ENCODE peak calls at places on chromosome 22, in six cellular contexts. R is transverse colon, E is SJSA1, A is PC-9, K is upper lobe of left lung, B is cardiac muscle cell. L is an unnamed sample.

GRCh38 chr22:37626144-37626543 is 13.3 kb upstream of the SH3BP1 start:
- DNase-seq in R (peak; percentile 68), E (no peak), A (no peak), K (peak; percentile 79), B (no peak), L (no peak)

GRCh38 chr22:35842954-35843353 is 125.3 kb downstream of the APOL5 start:
- DNase-seq in R (no peak), E (peak; percentile 62), A (no peak), K (no peak), B (peak; percentile 39), L (peak; percentile 57)

GRCh38 chr22:47198801-47199251 is 436.4 kb downstream of the TBC1D22A start:
- DNase-seq in R (no peak), E (peak; percentile 42), A (peak; percentile 9), K (peak; percentile 73), B (no peak), L (no peak)

GRCh38 chr22:30315962-30316576 is 10.7 kb downstream of the TBC1D10A start:
- DNase-seq in R (no peak), E (no peak), A (no peak), K (no peak), B (no peak), L (no peak)

GRCh38 chr22:41217553-41218157 is 12.5 kb downstream of the L3MBTL2 start:
- DNase-seq in R (peak; percentile 56), E (peak; percentile 65), A (no peak), K (no peak), B (no peak), L (peak; percentile 13)

GRCh38 chr22:35312198-35313059 is 12.7 kb downstream of the TOM1 start:
- DNase-seq in R (peak; percentile 67), E (no peak), A (peak; percentile 99), K (no peak), B (peak; percentile 40), L (peak; percentile 99)

GRCh38 chr22:46592390-46592872 is 27.8 kb upstream of the GRAMD4 start:
- DNase-seq in R (peak; percentile 71), E (no peak), A (no peak), K (peak; percentile 63), B (no peak), L (no peak)

GRCh38 chr22:35688913-35689675 is 28.6 kb upstream of the APOL5 start:
- DNase-seq in R (no peak), E (no peak), A (no peak), K (no peak), B (no peak), L (no peak)

GRCh38 chr22:48666620-48667019 is 1161.1 kb downstream of the BRD1 start:
- DNase-seq in R (no peak), E (peak; percentile 70), A (no peak), K (peak; percentile 21), B (no peak), L (no peak)

GRCh38 chr22:22391543-22391942 is 117.0 kb downstream of the ZNF280B start:
- DNase-seq in R (no peak), E (peak; percentile 15), A (no peak), K (no peak), B (no peak), L (no peak)

GRCh38 chr22:46508391-46508999 is 28.9 kb downstream of the CELSR1 start:
- DNase-seq in R (no peak), E (peak; percentile 29), A (no peak), K (no peak), B (no peak), L (no peak)

GRCh38 chr22:35915477-35916013 is 113.1 kb downstream of the RBFOX2 start:
- DNase-seq in R (no peak), E (no peak), A (no peak), K (no peak), B (no peak), L (peak; percentile 35)

GRCh38 chr22:40406063-40406890 is 35.9 kb downstream of the SGSM3 start:
- DNase-seq in R (no peak), E (no peak), A (no peak), K (peak; percentile 72), B (no peak), L (no peak)

GRCh38 chr22:33919591-33920501 is at the start of gene LARGE1:
- DNase-seq in R (peak; percentile 67), E (peak; percentile 59), A (no peak), K (peak; percentile 90), B (peak; percentile 74), L (peak; percentile 51)

GRCh38 chr22:22720201-22720723 is 75.8 kb downstream of the GGTLC2 start:
- DNase-seq in R (peak; percentile 35), E (no peak), A (no peak), K (no peak), B (no peak), L (peak; percentile 61)

GRCh38 chr22:31102441-31103081 is 4.8 kb downstream of the SELENOM start:
- DNase-seq in R (peak; percentile 79), E (peak; percentile 91), A (peak; percentile 71), K (no peak), B (no peak), L (no peak)

GRCh38 chr22:36156515-36157419 is 3.8 kb downstream of the APOL3 start:
- DNase-seq in R (peak; percentile 76), E (peak; percentile 81), A (no peak), K (peak; percentile 67), B (peak; percentile 35), L (peak; percentile 86)

DNA sequence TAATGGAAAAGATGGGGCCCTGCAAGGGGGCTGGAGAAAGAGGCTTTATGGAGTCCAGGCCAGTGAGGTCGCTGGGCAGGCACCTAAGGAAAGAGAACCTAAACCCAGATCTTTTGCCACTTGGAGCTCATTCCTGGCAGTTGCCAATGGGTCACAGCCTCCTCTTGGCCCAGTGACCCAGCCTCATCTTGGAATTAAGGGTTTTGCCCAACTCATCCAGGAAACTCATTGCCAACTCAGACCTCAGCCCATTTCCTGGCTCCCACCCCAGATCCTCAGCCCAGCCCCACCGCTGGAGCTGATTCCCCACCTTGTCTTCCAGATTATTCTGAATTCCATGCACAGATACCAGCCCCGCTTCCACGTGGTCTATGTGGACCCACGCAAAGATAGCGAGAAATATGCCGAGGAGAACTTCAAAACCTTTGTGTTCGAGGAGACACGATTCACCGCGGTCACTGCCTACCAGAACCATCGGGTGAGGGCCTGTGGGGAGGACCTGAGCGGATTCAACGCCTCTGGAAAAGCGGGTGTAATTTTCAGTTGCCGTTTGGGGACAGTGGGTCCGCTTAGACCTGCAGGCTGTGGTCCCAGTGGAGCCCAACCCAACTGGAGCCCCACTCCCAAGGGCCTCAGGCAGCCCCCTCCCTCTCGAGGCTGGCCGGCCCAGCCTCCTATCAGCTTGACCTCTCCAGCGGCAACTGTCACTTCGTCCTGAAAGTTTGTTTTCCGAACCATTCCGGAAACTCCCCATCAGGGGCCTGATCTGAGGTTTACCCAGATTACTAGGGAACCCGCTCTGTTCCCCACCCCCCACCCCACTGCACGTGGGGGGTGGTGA is 4.3 kb downstream of the TBX1 start:
- DNase-seq in R (no peak), E (no peak), A (no peak), K (peak; percentile 45), B (no peak), L (no peak)
- H3K4me3 ChIP-seq in R (no peak overlapping the region), E (no peak overlapping the region), A (no peak overlapping the region), K (no peak overlapping the region), B (no peak overlapping the region), L (no peak overlapping the region)

GRCh38 chr22:28958611-28959010 is 75.2 kb downstream of the ZNRF3 start:
- DNase-seq in R (no peak), E (no peak), A (no peak), K (no peak), B (no peak), L (no peak)

GRCh38 chr22:28967969-28968368 is 84.6 kb downstream of the ZNRF3 start:
- DNase-seq in R (no peak), E (no peak), A (no peak), K (no peak), B (no peak), L (no peak)

GRCh38 chr22:28967163-28967562 is 83.8 kb downstream of the ZNRF3 start:
- DNase-seq in R (no peak), E (no peak), A (no peak), K (no peak), B (no peak), L (no peak)

GRCh38 chr22:28962042-28962554 is 78.7 kb downstream of the ZNRF3 start:
- DNase-seq in R (no peak), E (no peak), A (no peak), K (no peak), B (no peak), L (no peak)

DNA sequence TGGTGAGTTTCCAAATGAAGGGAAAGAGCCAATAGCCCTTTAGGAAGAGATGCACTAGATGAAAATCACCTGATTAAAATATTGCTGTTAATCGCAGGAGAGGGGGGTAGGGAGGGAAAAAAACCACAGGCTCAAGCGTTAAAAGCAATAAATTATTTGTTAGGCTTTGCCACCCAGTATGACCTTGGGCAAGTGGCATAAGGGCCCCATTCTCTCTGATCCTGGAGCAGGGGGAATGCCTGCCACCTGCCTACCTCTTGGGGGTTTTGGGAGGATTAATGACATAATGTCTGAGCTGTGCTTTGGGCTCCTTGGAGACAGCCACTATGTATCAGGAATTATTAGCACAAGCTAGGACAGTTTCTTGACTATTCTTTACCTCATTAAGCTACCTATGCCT is 80.0 kb downstream of the ZNRF3 start:
- DNase-seq in R (no peak), E (no peak), A (no peak), K (no peak), B (no peak), L (no peak)
- H3K27me3 ChIP-seq in R (no peaks in the 10 kb centered on the region), E (no peaks in the 10 kb centered on the region), A (no peaks in the 10 kb centered on the region), K (no peaks in the 10 kb centered on the region), B (no peaks in the 10 kb centered on the region), L (peaks cover 5% of the 10 kb centered on the region)

GRCh38 chr22:50248192-50249084 is 2.6 kb downstream of the HDAC10 start:
- DNase-seq in R (no peak), E (no peak), A (no peak), K (peak; percentile 78), B (no peak), L (no peak)
- H3K4me1 ChIP-seq in R (peaks cover 48% of the 10 kb centered on the region), E (peaks cover 31% of the 10 kb centered on the region), A (peaks cover 26% of the 10 kb centered on the region), K (peaks cover 36% of the 10 kb centered on the region), B (peaks cover 14% of the 10 kb centered on the region), L (peaks cover 12% of the 10 kb centered on the region)

GRCh38 chr22:17628304-17629166 is at the start of gene ATP6V1E1:
- DNase-seq in R (peak; percentile 98), E (peak; percentile 95), A (peak; percentile 90), K (peak; percentile 97), B (peak; percentile 97), L (peak; percentile 99)
- H3K4me3 ChIP-seq in R (peak within 1 kb of the TSS; percentile 63), E (peak within 1 kb of the TSS; percentile 83), A (peak within 1 kb of the TSS; percentile 94), K (peak within 1 kb of the TSS; percentile 52), B (peak within 1 kb of the TSS; percentile 54), L (peak within 1 kb of the TSS; percentile 91)